ENCODE peak calls at places on chromosomes 5 and 9, in four cellular contexts. N is colonic mucosa, U is NCI-H1436, F is A172. T is an unnamed sample.

GRCh38 chr9:306907-307306 is 92.2 kb downstream of the DOCK8 start:
- DNase-seq in U (no peak), N (peak; percentile 43), F (no peak), T (no peak)

GRCh38 chr5:124162782-124163532 is 583.5 kb downstream of the ZNF608 start:
- DNase-seq in N (peak; percentile 33), U (peak; percentile 42), F (peak; percentile 21), T (peak; percentile 91)

GRCh38 chr9:130664191-130665028 is at the start of gene PRDM12:
- DNase-seq in N (no peak), F (no peak), U (no peak), T (no peak)

GRCh38 chr9:129889936-129890717 is 54.9 kb downstream of the USP20 start:
- DNase-seq in N (peak; percentile 38), F (no peak), U (no peak), T (no peak)

GRCh38 chr9:5326893-5327548 is 12.7 kb downstream of the RLN1 start:
- DNase-seq in F (no peak), N (peak; percentile 21), U (peak; percentile 78), T (no peak)

GRCh38 chr9:136290508-136291000 is 13.3 kb downstream of the CCDC187 start:
- DNase-seq in N (no peak), U (no peak), F (no peak), T (no peak)

GRCh38 chr9:134371731-134372130 is 45.5 kb downstream of the RXRA start:
- DNase-seq in U (no peak), N (no peak), F (no peak), T (peak; percentile 39)

GRCh38 chr9:114371986-114372917 is 15.5 kb downstream of the AKNA start:
- DNase-seq in F (no peak), N (no peak), U (no peak), T (no peak)

GRCh38 chr5:153490124-153491085 is at the start of gene GRIA1:
- DNase-seq in N (no peak), F (no peak), U (no peak), T (peak; percentile 14)

GRCh38 chr5:74122979-74123575 is 497.1 kb downstream of the ARHGEF28 start:
- DNase-seq in U (no peak), F (no peak), N (no peak), T (no peak)

GRCh38 chr5:172002840-172003512 is 3.5 kb downstream of the FBXW11 start:
- DNase-seq in U (no peak), N (no peak), F (no peak), T (no peak)

GRCh38 chr9:123654218-123654617 is 275.7 kb downstream of the DENND1A start:
- DNase-seq in U (no peak), F (no peak), N (no peak), T (no peak)

GRCh38 chr5:133381041-133381440 is 231.3 kb downstream of the FSTL4 start:
- DNase-seq in U (no peak), N (no peak), F (no peak), T (no peak)

GRCh38 chr5:90056911-90057705 is 352.4 kb downstream of the CETN3 start:
- DNase-seq in N (no peak), F (no peak), U (no peak), T (no peak)

GRCh38 chr5:168317521-168318147 is 26.2 kb downstream of the WWC1 start:
- DNase-seq in N (no peak), U (no peak), F (peak; percentile 95), T (no peak)

GRCh38 chr5:125058185-125058826 is 311.9 kb upstream of the ZNF608 start:
- DNase-seq in U (no peak), N (no peak), F (no peak), T (no peak)

GRCh38 chr9:81455417-81455816 is 233.9 kb downstream of the TLE1 start:
- DNase-seq in N (no peak), F (no peak), U (no peak), T (no peak)

GRCh38 chr9:81465468-81466002 is 223.8 kb downstream of the TLE1 start:
- DNase-seq in N (no peak), U (no peak), F (no peak), T (no peak)

GRCh38 chr5:168263108-168263507 is 28.3 kb upstream of the WWC1 start:
- DNase-seq in F (no peak), N (no peak), U (no peak), T (no peak)

GRCh38 chr9:97318433-97318832 is 11.0 kb downstream of the CCDC180 start:
- DNase-seq in F (no peak), N (no peak), U (no peak), T (no peak)

GRCh38 chr5:146962801-146963355 is 84.3 kb upstream of the PPP2R2B start:
- DNase-seq in U (no peak), F (peak; percentile 36), N (no peak), T (no peak)

GRCh38 chr5:149466457-149466972 is 84.7 kb downstream of the CSNK1A1 start:
- DNase-seq in U (peak; percentile 42), F (peak; percentile 85), N (peak; percentile 57), T (no peak)

GRCh38 chr5:175107865-175108264 is 336.1 kb downstream of the DRD1 start:
- DNase-seq in F (no peak), N (no peak), U (no peak), T (no peak)

GRCh38 chr9:100084734-100085133 is 14.1 kb downstream of the ERP44 start:
- DNase-seq in F (no peak), N (no peak), U (no peak), T (no peak)

GRCh38 chr9:121884057-121884512 is 209.0 kb downstream of the TTLL11 start:
- DNase-seq in U (no peak), F (no peak), N (no peak), T (peak; percentile 57)

GRCh38 chr5:36363101-36363500 is 61.4 kb upstream of the RANBP3L start:
- DNase-seq in U (no peak), N (no peak), F (peak; percentile 52), T (no peak)

GRCh38 chr5:1480217-1480616 is 35.0 kb upstream of the SLC6A3 start:
- DNase-seq in U (no peak), N (no peak), F (no peak), T (no peak)

GRCh38 chr9:3824589-3824988 is 298.8 kb upstream of the RFX3 start:
- DNase-seq in N (no peak), F (no peak), U (no peak), T (no peak)

GRCh38 chr9:109401169-109401989 is 80.5 kb upstream of the EPB41L4B start:
- DNase-seq in N (peak; percentile 64), F (peak; percentile 67), U (peak; percentile 33), T (peak; percentile 51)

T was measured in dorsolateral prefrontal cortex.